ENCODE peak calls at places on chromosomes 1 and 21, in four cellular contexts. One of them, this sample, is unnamed. For H3K9me3 and H3K4me1, the result is how much of the 10 kb centered on the place peaks cover.

GRCh38 chr1:216778763-216779162 is 55.5 kb upstream of the ESRRG start:
- DNase-seq in uterus: no peak
- DNase-seq in psoas muscle: no peak
- DNase-seq in A549: no peak
- DNase-seq in this sample: no peak

GRCh38 chr1:61083014-61083798 is 845 bp downstream of the NFIA start:
- DNase-seq in uterus: peak
- DNase-seq in psoas muscle: peak
- DNase-seq in A549: peak
- DNase-seq in this sample: no peak

GRCh38 chr1:39507230-39507928 is 15.9 kb downstream of the BMP8A start:
- DNase-seq in uterus: no peak
- DNase-seq in psoas muscle: no peak
- DNase-seq in A549: no peak
- DNase-seq in this sample: no peak

GRCh38 chr1:188386161-188386560 is 1557.4 kb downstream of the PLA2G4A start:
- DNase-seq in uterus: no peak
- DNase-seq in psoas muscle: no peak
- DNase-seq in A549: no peak
- DNase-seq in this sample: no peak

GRCh38 chr1:230752407-230752806 is 5.2 kb downstream of the CAPN9 start:
- DNase-seq in uterus: no peak
- DNase-seq in psoas muscle: no peak
- DNase-seq in A549: no peak
- DNase-seq in this sample: no peak

GRCh38 chr21:32520885-32521735 is 64.2 kb downstream of the TCP10L start:
- DNase-seq in uterus: peak
- DNase-seq in psoas muscle: peak
- DNase-seq in A549: peak
- DNase-seq in this sample: peak

GRCh38 chr1:184911103-184911502 is 63.2 kb downstream of the NIBAN1 start:
- DNase-seq in uterus: no peak
- DNase-seq in psoas muscle: no peak
- DNase-seq in A549: no peak
- DNase-seq in this sample: no peak

GRCh38 chr1:207309775-207310273 is 11.7 kb upstream of the CD55 start:
- DNase-seq in uterus: no peak
- DNase-seq in psoas muscle: peak
- DNase-seq in A549: peak
- DNase-seq in this sample: no peak

GRCh38 chr1:214380418-214380817 is 99.5 kb downstream of the SMYD2 start:
- DNase-seq in uterus: no peak
- DNase-seq in psoas muscle: no peak
- DNase-seq in A549: no peak
- DNase-seq in this sample: no peak

GRCh38 chr21:45378258-45378966 is 26.6 kb upstream of the COL18A1 start:
- DNase-seq in uterus: no peak
- DNase-seq in psoas muscle: no peak
- DNase-seq in A549: peak
- DNase-seq in this sample: peak

GRCh38 chr1:228243093-228243492 is 35.2 kb downstream of the OBSCN start:
- DNase-seq in uterus: no peak
- DNase-seq in psoas muscle: no peak
- DNase-seq in A549: no peak
- DNase-seq in this sample: no peak
- H3K9me3 ChIP-seq in uterus: under half
- H3K9me3 ChIP-seq in psoas muscle: under half
- H3K9me3 ChIP-seq in A549: half or more
- H3K9me3 ChIP-seq in this sample: under half

GRCh38 chr1:229220163-229220846 is 50.6 kb upstream of the RAB4A start:
- DNase-seq in uterus: no peak
- DNase-seq in psoas muscle: no peak
- DNase-seq in A549: no peak
- DNase-seq in this sample: no peak

GRCh38 chr1:229224308-229224707 is 46.6 kb upstream of the RAB4A start:
- DNase-seq in uterus: no peak
- DNase-seq in psoas muscle: no peak
- DNase-seq in A549: no peak
- DNase-seq in this sample: no peak

GRCh38 chr1:229223498-229223897 is 47.4 kb upstream of the RAB4A start:
- DNase-seq in uterus: no peak
- DNase-seq in psoas muscle: no peak
- DNase-seq in A549: no peak
- DNase-seq in this sample: no peak

GRCh38 chr1:229221106-229222019 is 49.5 kb upstream of the RAB4A start:
- DNase-seq in uterus: no peak
- DNase-seq in psoas muscle: no peak
- DNase-seq in A549: peak
- DNase-seq in this sample: no peak

GRCh38 chr1:229222081-229222480 is 48.8 kb upstream of the RAB4A start:
- DNase-seq in uterus: no peak
- DNase-seq in psoas muscle: no peak
- DNase-seq in A549: no peak
- DNase-seq in this sample: no peak
- H3K4me1 ChIP-seq in uterus: under half
- H3K4me1 ChIP-seq in psoas muscle: under half
- H3K4me1 ChIP-seq in A549: half or more
- H3K4me1 ChIP-seq in this sample: under half

GRCh38 chr21:46551636-46552241 is 53.1 kb downstream of the S100B start:
- DNase-seq in uterus: no peak
- DNase-seq in psoas muscle: peak
- DNase-seq in A549: no peak
- DNase-seq in this sample: no peak

GRCh38 chr21:46553993-46554392 is 50.9 kb downstream of the S100B start:
- DNase-seq in uterus: no peak
- DNase-seq in psoas muscle: no peak
- DNase-seq in A549: no peak
- DNase-seq in this sample: no peak

GRCh38 chr21:46550511-46550941 is 54.4 kb downstream of the S100B start:
- DNase-seq in uterus: no peak
- DNase-seq in psoas muscle: no peak
- DNase-seq in A549: no peak
- DNase-seq in this sample: no peak

GRCh38 chr21:46552865-46553379 is 52.0 kb downstream of the S100B start:
- DNase-seq in uterus: no peak
- DNase-seq in psoas muscle: no peak
- DNase-seq in A549: no peak
- DNase-seq in this sample: no peak

GRCh38 chr21:46552274-46552673 is 52.6 kb downstream of the S100B start:
- DNase-seq in uterus: no peak
- DNase-seq in psoas muscle: no peak
- DNase-seq in A549: no peak
- DNase-seq in this sample: no peak
- H3K27ac ChIP-seq in uterus: no peak
- H3K27ac ChIP-seq in psoas muscle: no peak
- H3K27ac ChIP-seq in A549: no peak
- H3K27ac ChIP-seq in this sample: no peak

GRCh38 chr1:67273591-67273990 is 34.1 kb upstream of the IL12RB2 start:
- DNase-seq in uterus: no peak
- DNase-seq in psoas muscle: no peak
- DNase-seq in A549: no peak
- DNase-seq in this sample: no peak
- H3K9me3 ChIP-seq in uterus: under half
- H3K9me3 ChIP-seq in psoas muscle: under half
- H3K9me3 ChIP-seq in A549: under half
- H3K9me3 ChIP-seq in this sample: under half

GRCh38 chr1:1892763-1893120 is 1.9 kb upstream of the GNB1 start:
- DNase-seq in uterus: no peak
- DNase-seq in psoas muscle: peak
- DNase-seq in A549: no peak
- DNase-seq in this sample: no peak
- H3K4me1 ChIP-seq in uterus: under half
- H3K4me1 ChIP-seq in psoas muscle: under half
- H3K4me1 ChIP-seq in A549: under half
- H3K4me1 ChIP-seq in this sample: under half

GRCh38 chr21:37431243-37431642 is 64.7 kb downstream of the DYRK1A start:
- DNase-seq in uterus: no peak
- DNase-seq in psoas muscle: no peak
- DNase-seq in A549: no peak
- DNase-seq in this sample: no peak
- H3K27ac ChIP-seq in uterus: no peak
- H3K27ac ChIP-seq in psoas muscle: peak
- H3K27ac ChIP-seq in A549: no peak
- H3K27ac ChIP-seq in this sample: no peak

DNA sequence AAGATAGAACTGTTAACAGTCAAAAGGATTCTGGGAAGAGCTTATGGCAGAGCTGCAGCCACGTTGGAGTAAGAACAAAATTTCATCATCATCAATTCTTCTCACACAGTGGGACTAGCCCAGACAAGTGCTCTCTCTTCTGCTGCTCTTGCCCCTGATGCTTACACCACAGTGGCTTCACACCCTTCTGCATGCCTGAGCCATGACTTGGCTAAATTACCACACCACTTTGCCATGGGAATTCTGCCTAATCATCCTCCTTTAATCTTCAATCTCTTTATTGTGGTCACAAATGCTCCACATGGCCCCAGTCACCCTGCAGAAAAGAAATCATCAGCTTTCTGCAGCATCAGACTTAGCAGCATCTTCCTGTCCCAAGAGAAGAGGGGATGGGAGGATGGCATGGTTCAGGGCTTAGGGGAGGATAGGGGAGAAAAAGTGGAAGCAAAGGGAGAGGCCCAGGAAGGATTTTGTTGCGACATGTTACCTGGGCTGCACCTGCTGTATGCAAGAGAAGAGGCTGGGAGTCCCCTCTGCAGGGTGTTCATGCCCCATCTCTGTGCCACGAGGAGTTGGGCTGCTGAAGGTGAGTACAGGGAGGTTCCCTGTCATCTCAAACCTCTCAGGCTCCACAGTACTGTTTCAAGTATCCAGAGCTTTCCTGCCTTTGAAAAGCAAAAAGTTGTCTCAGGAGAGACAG is 9.0 kb upstream of the RPTN start:
- DNase-seq in uterus: no peak
- DNase-seq in psoas muscle: no peak
- DNase-seq in A549: peak
- DNase-seq in this sample: no peak
- H3K9me3 ChIP-seq in uterus: under half
- H3K9me3 ChIP-seq in psoas muscle: under half
- H3K9me3 ChIP-seq in A549: under half
- H3K9me3 ChIP-seq in this sample: under half